ENCODE peak calls at places on chromosomes 6 and 20, in four cellular contexts. One of them, this sample, is unnamed.
A peak's percentile ranks its signal among the peaks of the same experiment; 100 is the strongest.

GRCh38 chr6:164243949-164244348 is 829.4 kb downstream of the QKI start:
- DNase-seq in RCC 7860: no peak
- DNase-seq in T-helper 2 cell: no peak
- DNase-seq in transverse colon: no peak
- DNase-seq in this sample: no peak

GRCh38 chr20:47479506-47479905 is 22.2 kb upstream of the NCOA3 start:
- DNase-seq in RCC 7860: no peak
- DNase-seq in T-helper 2 cell: no peak
- DNase-seq in transverse colon: no peak
- DNase-seq in this sample: no peak

GRCh38 chr20:52926505-52926904 is 45.7 kb upstream of the TSHZ2 start:
- DNase-seq in RCC 7860: no peak
- DNase-seq in T-helper 2 cell: no peak
- DNase-seq in transverse colon: no peak
- DNase-seq in this sample: no peak

GRCh38 chr6:85118233-85118632 is 331.6 kb upstream of the NT5E start:
- DNase-seq in RCC 7860: no peak
- DNase-seq in T-helper 2 cell: no peak
- DNase-seq in transverse colon: no peak
- DNase-seq in this sample: no peak

GRCh38 chr6:139390447-139390846 is 16.0 kb upstream of the CITED2 start:
- DNase-seq in RCC 7860: no peak
- DNase-seq in T-helper 2 cell: no peak
- DNase-seq in transverse colon: no peak
- DNase-seq in this sample: no peak

GRCh38 chr6:142702501-142703460 is 242.2 kb downstream of the HIVEP2 start:
- DNase-seq in RCC 7860: no peak
- DNase-seq in T-helper 2 cell: no peak
- DNase-seq in transverse colon: peak; percentile 24
- DNase-seq in this sample: peak; percentile 17

GRCh38 chr6:14841901-14842421 is 403.9 kb upstream of the JARID2 start:
- DNase-seq in RCC 7860: no peak
- DNase-seq in T-helper 2 cell: no peak
- DNase-seq in transverse colon: no peak
- DNase-seq in this sample: no peak

GRCh38 chr6:27251672-27252251 is 4.3 kb downstream of the PRSS16 start:
- DNase-seq in RCC 7860: peak; percentile 74
- DNase-seq in T-helper 2 cell: peak; percentile 92
- DNase-seq in transverse colon: peak; percentile 94
- DNase-seq in this sample: peak; percentile 54

GRCh38 chr20:38226553-38226952 is 34.0 kb downstream of the KIAA1755 start:
- DNase-seq in RCC 7860: no peak
- DNase-seq in T-helper 2 cell: no peak
- DNase-seq in transverse colon: no peak
- DNase-seq in this sample: no peak

GRCh38 chr6:87473419-87473903 is 687 bp downstream of the SLC35A1 start:
- DNase-seq in RCC 7860: peak; percentile 14
- DNase-seq in T-helper 2 cell: peak; percentile 81
- DNase-seq in transverse colon: peak; percentile 50
- DNase-seq in this sample: no peak

GRCh38 chr20:62816879-62817873 is at the start of gene COL9A3:
- DNase-seq in RCC 7860: no peak
- DNase-seq in T-helper 2 cell: no peak
- DNase-seq in transverse colon: no peak
- DNase-seq in this sample: no peak

GRCh38 chr6:170152989-170153388 is 137.9 kb downstream of the DLL1 start:
- DNase-seq in RCC 7860: peak; percentile 10
- DNase-seq in T-helper 2 cell: no peak
- DNase-seq in transverse colon: peak; percentile 63
- DNase-seq in this sample: no peak

GRCh38 chr20:3045042-3045815 is 623 bp upstream of the MRPS26 start:
- DNase-seq in RCC 7860: peak; percentile 35
- DNase-seq in T-helper 2 cell: peak; percentile 81
- DNase-seq in transverse colon: peak; percentile 86
- DNase-seq in this sample: peak; percentile 15

GRCh38 chr6:89483111-89483720 is 50.3 kb downstream of the ANKRD6 start:
- DNase-seq in RCC 7860: no peak
- DNase-seq in T-helper 2 cell: no peak
- DNase-seq in transverse colon: no peak
- DNase-seq in this sample: no peak

GRCh38 chr6:152595507-152595906 is 41.7 kb downstream of the SYNE1 start:
- DNase-seq in RCC 7860: no peak
- DNase-seq in T-helper 2 cell: no peak
- DNase-seq in transverse colon: no peak
- DNase-seq in this sample: no peak

GRCh38 chr6:15770347-15771143 is 107.7 kb upstream of the DTNBP1 start:
- DNase-seq in RCC 7860: no peak
- DNase-seq in T-helper 2 cell: peak; percentile 86
- DNase-seq in transverse colon: no peak
- DNase-seq in this sample: no peak

GRCh38 chr20:38723982-38724602 is at the start of gene SLC32A1:
- DNase-seq in RCC 7860: no peak
- DNase-seq in T-helper 2 cell: peak; percentile 45
- DNase-seq in transverse colon: no peak
- DNase-seq in this sample: peak; percentile 22

GRCh38 chr20:44034451-44034850 is 119.8 kb downstream of the TOX2 start:
- DNase-seq in RCC 7860: no peak
- DNase-seq in T-helper 2 cell: no peak
- DNase-seq in transverse colon: no peak
- DNase-seq in this sample: no peak

GRCh38 chr20:32115196-32115767 is 5.8 kb downstream of the TM9SF4 start:
- DNase-seq in RCC 7860: no peak
- DNase-seq in T-helper 2 cell: no peak
- DNase-seq in transverse colon: no peak
- DNase-seq in this sample: no peak

GRCh38 chr6:144688713-144689112 is 403.6 kb downstream of the UTRN start:
- DNase-seq in RCC 7860: no peak
- DNase-seq in T-helper 2 cell: no peak
- DNase-seq in transverse colon: no peak
- DNase-seq in this sample: no peak

GRCh38 chr6:167962717-167963116 is 34.8 kb upstream of the KIF25 start:
- DNase-seq in RCC 7860: no peak
- DNase-seq in T-helper 2 cell: no peak
- DNase-seq in transverse colon: no peak
- DNase-seq in this sample: no peak

This sample was measured in activated B cell treated with CpG ODN at 0.5 μM for 24 hours.